ENCODE peak calls at places on chromosomes 6 and 20, in six cellular contexts. W is B cell; Q is activated CD8-positive, alpha-beta T cell treated with anti-CD3 and anti-CD28 coated beads for 36 hours; V is glutamatergic neuron; R is breast epithelium; B is cardiac muscle cell. I is an unnamed sample.

GRCh38 chr6:218153-219018 is 73.9 kb upstream of the DUSP22 start:
- DNase-seq in Q (no peak), W (peak; percentile 60), V (no peak), R (no peak), B (no peak), I (peak; percentile 70)

GRCh38 chr20:33681728-33682353 is 4.3 kb downstream of the E2F1 start:
- DNase-seq in R (no peak), W (no peak), B (no peak), V (no peak), Q (peak; percentile 54), I (no peak)

GRCh38 chr6:124463271-124463670 is 499.0 kb upstream of the RNF217 start:
- DNase-seq in Q (no peak), W (no peak), R (no peak), V (no peak), B (no peak), I (no peak)

GRCh38 chr20:14441201-14441600 is 103.8 kb upstream of the FLRT3 start:
- DNase-seq in B (peak; percentile 33), R (no peak), Q (no peak), W (no peak), V (no peak), I (no peak)

GRCh38 chr20:13809855-13810254 is 25.0 kb downstream of the NDUFAF5 start:
- DNase-seq in Q (no peak), W (no peak), V (no peak), R (no peak), B (no peak), I (no peak)

GRCh38 chr20:18669241-18670019 is 81.6 kb downstream of the DTD1 start:
- DNase-seq in V (no peak), Q (no peak), W (no peak), B (peak; percentile 37), R (no peak), I (no peak)

GRCh38 chr20:21322083-21322710 is 19.1 kb downstream of the XRN2 start:
- DNase-seq in Q (no peak), R (no peak), B (no peak), V (no peak), W (no peak), I (no peak)

GRCh38 chr6:126170875-126171489 is 168.9 kb upstream of the CENPW start:
- DNase-seq in R (no peak), Q (peak; percentile 39), W (no peak), V (no peak), B (peak; percentile 47), I (peak; percentile 40)

GRCh38 chr6:19811397-19812079 is 25.6 kb upstream of the ID4 start:
- DNase-seq in V (no peak), B (no peak), Q (no peak), W (no peak), R (no peak), I (no peak)

GRCh38 chr20:17442588-17442987 is 88.6 kb downstream of the BFSP1 start:
- DNase-seq in W (no peak), V (no peak), R (no peak), Q (no peak), B (no peak), I (no peak)

GRCh38 chr6:18323935-18324707 is 59.8 kb upstream of the DEK start:
- DNase-seq in V (no peak), Q (no peak), W (no peak), R (no peak), B (peak; percentile 64), I (peak; percentile 60)

GRCh38 chr6:133551847-133552331 is 310.7 kb downstream of the EYA4 start:
- DNase-seq in Q (no peak), R (no peak), W (no peak), B (peak; percentile 98), V (no peak), I (no peak)

GRCh38 chr6:15409301-15410125 is 163.6 kb downstream of the JARID2 start:
- DNase-seq in R (no peak), Q (no peak), B (no peak), V (no peak), W (no peak), I (no peak)

GRCh38 chr20:5545381-5545941 is 204.7 kb upstream of the SHLD1 start:
- DNase-seq in B (no peak), V (no peak), W (no peak), R (no peak), Q (no peak), I (no peak)

GRCh38 chr6:155495011-155495768 is 39.6 kb upstream of the NOX3 start:
- DNase-seq in W (no peak), V (peak; percentile 55), R (no peak), B (peak; percentile 97), Q (no peak), I (no peak)

GRCh38 chr20:49445176-49445575 is 37.3 kb downstream of the KCNB1 start:
- DNase-seq in V (no peak), R (no peak), B (peak; percentile 30), Q (no peak), W (no peak), I (no peak)

GRCh38 chr20:52230406-52230805 is 38.8 kb upstream of the ZFP64 start:
- DNase-seq in Q (no peak), V (no peak), W (no peak), R (no peak), B (peak; percentile 47), I (no peak)

GRCh38 chr6:45650527-45651135 is 272.9 kb upstream of the SUPT3H start:
- DNase-seq in R (no peak), V (no peak), W (no peak), B (peak; percentile 66), Q (no peak), I (no peak)

GRCh38 chr20:60137657-60138245 is 179.5 kb downstream of the CDH26 start:
- DNase-seq in Q (peak; percentile 56), V (peak; percentile 50), R (no peak), W (no peak), B (no peak), I (no peak)

GRCh38 chr6:70725817-70726413 is 58.2 kb downstream of the SMAP1 start:
- DNase-seq in V (no peak), R (no peak), W (no peak), B (peak; percentile 48), Q (no peak), I (no peak)

GRCh38 chr6:17949168-17949567 is 38.3 kb downstream of the KIF13A start:
- DNase-seq in B (no peak), V (no peak), Q (no peak), W (no peak), R (no peak), I (no peak)

GRCh38 chr6:53796791-53797190 is 2.0 kb downstream of the LRRC1 start:
- DNase-seq in R (no peak), Q (no peak), V (no peak), W (no peak), B (no peak), I (no peak)

GRCh38 chr6:104506429-104506828 is 353.3 kb downstream of the HACE1 start:
- DNase-seq in B (no peak), V (no peak), Q (no peak), R (no peak), W (no peak), I (no peak)

GRCh38 chr6:81614292-81614691 is 138.2 kb downstream of the TENT5A start:
- DNase-seq in W (no peak), Q (no peak), R (no peak), B (peak; percentile 65), V (no peak), I (no peak)

GRCh38 chr6:50589751-50590470 is 123.4 kb upstream of the TFAP2D start:
- DNase-seq in W (no peak), R (no peak), Q (no peak), V (no peak), B (no peak), I (no peak)

GRCh38 chr6:34465551-34466241 is at the start of gene PACSIN1:
- DNase-seq in R (no peak), W (no peak), B (peak; percentile 10), V (peak; percentile 59), Q (peak; percentile 33), I (peak; percentile 71)

DNA sequence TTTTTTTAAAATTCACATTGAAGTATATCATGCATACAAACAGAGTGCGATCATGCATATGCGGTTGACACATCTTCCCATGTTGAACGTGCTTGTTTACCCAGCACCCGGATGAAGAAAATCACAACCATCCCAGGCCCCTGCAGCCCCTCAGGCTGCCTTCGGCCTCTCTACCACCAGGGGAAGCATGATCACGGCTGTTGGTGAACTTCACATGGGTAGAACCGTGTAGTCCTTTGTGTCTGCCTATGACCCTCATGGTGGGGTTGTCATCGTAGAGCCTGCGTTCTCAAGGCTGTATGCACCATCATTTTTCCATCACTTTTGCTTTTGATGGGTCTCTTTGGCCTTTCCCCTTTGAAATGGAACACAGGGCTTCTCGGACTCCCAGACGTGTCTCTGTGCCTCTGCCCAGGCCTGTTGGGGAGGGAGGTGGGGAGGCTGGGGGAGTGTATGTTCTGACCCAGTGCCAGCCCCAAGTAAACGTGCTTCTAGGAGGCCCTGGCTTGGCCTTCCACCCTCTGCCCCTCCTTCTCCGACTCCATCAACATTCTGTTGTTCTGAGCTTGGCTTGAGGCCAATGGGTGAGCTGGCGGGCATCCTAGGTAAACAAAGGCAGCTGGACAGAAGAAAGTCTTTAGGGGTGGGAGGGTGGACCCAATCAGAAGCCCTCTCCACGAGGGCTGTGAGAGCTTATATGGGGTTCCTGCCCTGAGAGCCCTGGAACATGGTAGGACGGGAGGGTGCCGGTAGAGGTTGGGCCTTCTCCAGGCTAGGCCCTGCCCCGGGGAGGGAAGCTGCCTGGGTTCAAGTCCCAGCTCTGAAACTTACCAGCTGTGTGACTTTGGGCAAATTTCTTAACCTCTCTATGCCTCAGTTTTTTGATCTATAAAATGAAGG is 39.7 kb downstream of the TGM2 start:
- DNase-seq in W (no peak), B (peak; percentile 92), R (peak; percentile 85), Q (no peak), V (no peak), I (no peak)
- TF ChIP-seq CTCF in W (no peak), B (no peak), R (no peak), Q (no peak), V (no peak), I (no peak)

DNA sequence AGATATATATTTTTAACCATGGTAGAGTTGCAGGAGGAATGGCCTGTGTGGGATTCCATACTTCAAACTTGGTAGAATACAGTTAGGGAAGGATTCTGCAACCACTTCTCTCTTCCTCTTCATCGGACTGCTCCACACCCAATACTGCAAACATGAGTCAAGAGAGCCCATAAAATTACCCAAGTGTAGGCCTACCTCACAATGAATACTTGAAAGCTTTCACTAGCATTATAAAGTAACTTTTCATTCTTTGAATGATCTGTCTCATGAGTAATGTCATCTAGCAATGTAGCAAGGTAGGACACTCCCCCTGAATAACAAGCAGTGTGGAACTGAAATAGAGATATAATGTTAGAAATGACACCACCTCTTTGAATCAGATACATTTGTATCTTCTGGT is 79.4 kb downstream of the FOXC1 start:
- DNase-seq in R (no peak), V (no peak), Q (no peak), B (no peak), W (no peak), I (no peak)
- TF ChIP-seq CTCF in R (no peak), V (no peak), Q (no peak), B (no peak), W (no peak), I (no peak)

DNA sequence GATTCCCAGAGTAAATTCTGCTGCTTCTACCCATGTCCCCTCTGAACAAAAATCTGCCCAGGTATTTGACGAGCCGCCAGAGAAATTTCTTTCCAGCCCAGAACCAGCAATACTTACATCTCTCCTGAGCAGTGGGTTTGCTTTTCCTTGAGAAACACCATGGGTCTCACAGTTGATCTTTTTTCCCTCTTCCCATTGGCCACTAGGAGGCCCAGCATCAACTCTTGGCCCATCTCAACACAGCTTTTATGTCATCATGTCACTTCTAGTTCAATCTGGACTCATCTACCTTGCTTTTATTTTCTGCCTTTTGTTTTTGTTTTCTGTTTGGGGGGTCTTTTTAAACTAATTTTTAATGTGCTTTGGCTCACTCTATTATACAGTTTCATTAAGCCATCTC is 18.8 kb downstream of the MAFB start:
- DNase-seq in Q (no peak), R (no peak), B (no peak), W (no peak), V (no peak), I (no peak)
- TF ChIP-seq CTCF in Q (no peak), R (no peak), B (peak; percentile 11), W (no peak), V (no peak), I (no peak)

GRCh38 chr6:139117734-139118133 is 17.1 kb upstream of the HECA start:
- DNase-seq in V (no peak), W (no peak), Q (no peak), B (no peak), R (no peak), I (no peak)
- TF ChIP-seq CTCF in V (no peak), W (no peak), Q (peak; percentile 42), B (peak; percentile 19), R (no peak), I (no peak)

I was measured in GM20000.